ENCODE peak calls at places on chromosomes 6 and 20, in ten cellular contexts. One of them, this sample, is unnamed.

GRCh38 chr6:89941031-89941775 is 46.9 kb downstream of the GJA10 start:
- DNase-seq in progenitor cell of endocrine pancreas: peak
- DNase-seq in activated CD8-positive, alpha-beta T cell treated with anti-CD3 and anti-CD28 coated beads for 36 hours: no peak
- DNase-seq in CD4-positive, CD25-positive, alpha-beta regulatory T cell: no peak
- DNase-seq in CD8-positive, alpha-beta memory T cell: no peak
- DNase-seq in spleen: no peak
- DNase-seq in stimulated activated CD8-positive, alpha-beta memory T cell treated with anti-CD3 and anti-CD28 coated beads, Interleukin-2, amount 100 ng/mL, for 48 hours: no peak
- DNase-seq in mucosa of gallbladder: peak
- DNase-seq in upper lobe of left lung: peak
- DNase-seq in SHP77: peak
- DNase-seq in this sample: peak

GRCh38 chr6:5747379-5747778 is 259.3 kb downstream of the NRN1 start:
- DNase-seq in progenitor cell of endocrine pancreas: no peak
- DNase-seq in activated CD8-positive, alpha-beta T cell treated with anti-CD3 and anti-CD28 coated beads for 36 hours: no peak
- DNase-seq in CD4-positive, CD25-positive, alpha-beta regulatory T cell: no peak
- DNase-seq in CD8-positive, alpha-beta memory T cell: no peak
- DNase-seq in spleen: no peak
- DNase-seq in stimulated activated CD8-positive, alpha-beta memory T cell treated with anti-CD3 and anti-CD28 coated beads, Interleukin-2, amount 100 ng/mL, for 48 hours: no peak
- DNase-seq in mucosa of gallbladder: no peak
- DNase-seq in upper lobe of left lung: no peak
- DNase-seq in SHP77: no peak
- DNase-seq in this sample: no peak

GRCh38 chr20:12386821-12387220 is 469.1 kb downstream of the BTBD3 start:
- DNase-seq in progenitor cell of endocrine pancreas: no peak
- DNase-seq in activated CD8-positive, alpha-beta T cell treated with anti-CD3 and anti-CD28 coated beads for 36 hours: no peak
- DNase-seq in CD4-positive, CD25-positive, alpha-beta regulatory T cell: no peak
- DNase-seq in CD8-positive, alpha-beta memory T cell: no peak
- DNase-seq in spleen: no peak
- DNase-seq in stimulated activated CD8-positive, alpha-beta memory T cell treated with anti-CD3 and anti-CD28 coated beads, Interleukin-2, amount 100 ng/mL, for 48 hours: no peak
- DNase-seq in mucosa of gallbladder: no peak
- DNase-seq in upper lobe of left lung: no peak
- DNase-seq in SHP77: no peak
- DNase-seq in this sample: no peak

GRCh38 chr6:14288910-14289309 is 171.3 kb downstream of the CD83 start:
- DNase-seq in progenitor cell of endocrine pancreas: no peak
- DNase-seq in activated CD8-positive, alpha-beta T cell treated with anti-CD3 and anti-CD28 coated beads for 36 hours: no peak
- DNase-seq in CD4-positive, CD25-positive, alpha-beta regulatory T cell: no peak
- DNase-seq in CD8-positive, alpha-beta memory T cell: no peak
- DNase-seq in spleen: no peak
- DNase-seq in stimulated activated CD8-positive, alpha-beta memory T cell treated with anti-CD3 and anti-CD28 coated beads, Interleukin-2, amount 100 ng/mL, for 48 hours: no peak
- DNase-seq in mucosa of gallbladder: no peak
- DNase-seq in upper lobe of left lung: no peak
- DNase-seq in SHP77: no peak
- DNase-seq in this sample: no peak

GRCh38 chr20:19758888-19759331 is 852 bp downstream of the RIN2 start:
- DNase-seq in progenitor cell of endocrine pancreas: peak
- DNase-seq in activated CD8-positive, alpha-beta T cell treated with anti-CD3 and anti-CD28 coated beads for 36 hours: no peak
- DNase-seq in CD4-positive, CD25-positive, alpha-beta regulatory T cell: no peak
- DNase-seq in CD8-positive, alpha-beta memory T cell: no peak
- DNase-seq in spleen: no peak
- DNase-seq in stimulated activated CD8-positive, alpha-beta memory T cell treated with anti-CD3 and anti-CD28 coated beads, Interleukin-2, amount 100 ng/mL, for 48 hours: no peak
- DNase-seq in mucosa of gallbladder: no peak
- DNase-seq in upper lobe of left lung: peak
- DNase-seq in SHP77: no peak
- DNase-seq in this sample: peak

GRCh38 chr20:36234771-36235320 is 1.4 kb upstream of the AAR2 start:
- DNase-seq in progenitor cell of endocrine pancreas: no peak
- DNase-seq in activated CD8-positive, alpha-beta T cell treated with anti-CD3 and anti-CD28 coated beads for 36 hours: no peak
- DNase-seq in CD4-positive, CD25-positive, alpha-beta regulatory T cell: no peak
- DNase-seq in CD8-positive, alpha-beta memory T cell: no peak
- DNase-seq in spleen: no peak
- DNase-seq in stimulated activated CD8-positive, alpha-beta memory T cell treated with anti-CD3 and anti-CD28 coated beads, Interleukin-2, amount 100 ng/mL, for 48 hours: no peak
- DNase-seq in mucosa of gallbladder: no peak
- DNase-seq in upper lobe of left lung: no peak
- DNase-seq in SHP77: no peak
- DNase-seq in this sample: no peak

GRCh38 chr6:20455175-20456075 is 53.7 kb downstream of the E2F3 start:
- DNase-seq in progenitor cell of endocrine pancreas: no peak
- DNase-seq in activated CD8-positive, alpha-beta T cell treated with anti-CD3 and anti-CD28 coated beads for 36 hours: no peak
- DNase-seq in CD4-positive, CD25-positive, alpha-beta regulatory T cell: no peak
- DNase-seq in CD8-positive, alpha-beta memory T cell: no peak
- DNase-seq in spleen: no peak
- DNase-seq in stimulated activated CD8-positive, alpha-beta memory T cell treated with anti-CD3 and anti-CD28 coated beads, Interleukin-2, amount 100 ng/mL, for 48 hours: no peak
- DNase-seq in mucosa of gallbladder: no peak
- DNase-seq in upper lobe of left lung: no peak
- DNase-seq in SHP77: no peak
- DNase-seq in this sample: no peak

GRCh38 chr6:91132461-91132860 is 545.6 kb upstream of the MAP3K7 start:
- DNase-seq in progenitor cell of endocrine pancreas: no peak
- DNase-seq in activated CD8-positive, alpha-beta T cell treated with anti-CD3 and anti-CD28 coated beads for 36 hours: no peak
- DNase-seq in CD4-positive, CD25-positive, alpha-beta regulatory T cell: no peak
- DNase-seq in CD8-positive, alpha-beta memory T cell: no peak
- DNase-seq in spleen: no peak
- DNase-seq in stimulated activated CD8-positive, alpha-beta memory T cell treated with anti-CD3 and anti-CD28 coated beads, Interleukin-2, amount 100 ng/mL, for 48 hours: no peak
- DNase-seq in mucosa of gallbladder: no peak
- DNase-seq in upper lobe of left lung: no peak
- DNase-seq in SHP77: no peak
- DNase-seq in this sample: no peak

GRCh38 chr6:163343609-163344008 is 70.9 kb upstream of the QKI start:
- DNase-seq in progenitor cell of endocrine pancreas: no peak
- DNase-seq in activated CD8-positive, alpha-beta T cell treated with anti-CD3 and anti-CD28 coated beads for 36 hours: no peak
- DNase-seq in CD4-positive, CD25-positive, alpha-beta regulatory T cell: no peak
- DNase-seq in CD8-positive, alpha-beta memory T cell: no peak
- DNase-seq in spleen: no peak
- DNase-seq in stimulated activated CD8-positive, alpha-beta memory T cell treated with anti-CD3 and anti-CD28 coated beads, Interleukin-2, amount 100 ng/mL, for 48 hours: no peak
- DNase-seq in mucosa of gallbladder: no peak
- DNase-seq in upper lobe of left lung: no peak
- DNase-seq in SHP77: no peak
- DNase-seq in this sample: no peak

GRCh38 chr20:4925842-4926530 is 75.3 kb downstream of the SLC23A2 start:
- DNase-seq in progenitor cell of endocrine pancreas: no peak
- DNase-seq in activated CD8-positive, alpha-beta T cell treated with anti-CD3 and anti-CD28 coated beads for 36 hours: no peak
- DNase-seq in CD4-positive, CD25-positive, alpha-beta regulatory T cell: no peak
- DNase-seq in CD8-positive, alpha-beta memory T cell: no peak
- DNase-seq in spleen: no peak
- DNase-seq in stimulated activated CD8-positive, alpha-beta memory T cell treated with anti-CD3 and anti-CD28 coated beads, Interleukin-2, amount 100 ng/mL, for 48 hours: no peak
- DNase-seq in mucosa of gallbladder: peak
- DNase-seq in upper lobe of left lung: peak
- DNase-seq in SHP77: peak
- DNase-seq in this sample: peak

GRCh38 chr20:53708129-53708968 is 114.7 kb upstream of the ZNF217 start:
- DNase-seq in progenitor cell of endocrine pancreas: no peak
- DNase-seq in activated CD8-positive, alpha-beta T cell treated with anti-CD3 and anti-CD28 coated beads for 36 hours: peak
- DNase-seq in CD4-positive, CD25-positive, alpha-beta regulatory T cell: peak
- DNase-seq in CD8-positive, alpha-beta memory T cell: peak
- DNase-seq in spleen: no peak
- DNase-seq in stimulated activated CD8-positive, alpha-beta memory T cell treated with anti-CD3 and anti-CD28 coated beads, Interleukin-2, amount 100 ng/mL, for 48 hours: peak
- DNase-seq in mucosa of gallbladder: no peak
- DNase-seq in upper lobe of left lung: no peak
- DNase-seq in SHP77: no peak
- DNase-seq in this sample: no peak

GRCh38 chr6:111989743-111990142 is 64.2 kb upstream of the CCN6 start:
- DNase-seq in progenitor cell of endocrine pancreas: no peak
- DNase-seq in activated CD8-positive, alpha-beta T cell treated with anti-CD3 and anti-CD28 coated beads for 36 hours: peak
- DNase-seq in CD4-positive, CD25-positive, alpha-beta regulatory T cell: peak
- DNase-seq in CD8-positive, alpha-beta memory T cell: peak
- DNase-seq in spleen: no peak
- DNase-seq in stimulated activated CD8-positive, alpha-beta memory T cell treated with anti-CD3 and anti-CD28 coated beads, Interleukin-2, amount 100 ng/mL, for 48 hours: no peak
- DNase-seq in mucosa of gallbladder: no peak
- DNase-seq in upper lobe of left lung: no peak
- DNase-seq in SHP77: no peak
- DNase-seq in this sample: no peak

GRCh38 chr6:10583509-10583908 is 62.4 kb downstream of the GCNT2 start:
- DNase-seq in progenitor cell of endocrine pancreas: no peak
- DNase-seq in activated CD8-positive, alpha-beta T cell treated with anti-CD3 and anti-CD28 coated beads for 36 hours: no peak
- DNase-seq in CD4-positive, CD25-positive, alpha-beta regulatory T cell: peak
- DNase-seq in CD8-positive, alpha-beta memory T cell: no peak
- DNase-seq in spleen: no peak
- DNase-seq in stimulated activated CD8-positive, alpha-beta memory T cell treated with anti-CD3 and anti-CD28 coated beads, Interleukin-2, amount 100 ng/mL, for 48 hours: no peak
- DNase-seq in mucosa of gallbladder: no peak
- DNase-seq in upper lobe of left lung: no peak
- DNase-seq in SHP77: no peak
- DNase-seq in this sample: no peak

GRCh38 chr6:131545317-131545716 is 27.7 kb upstream of the ARG1 start:
- DNase-seq in progenitor cell of endocrine pancreas: no peak
- DNase-seq in activated CD8-positive, alpha-beta T cell treated with anti-CD3 and anti-CD28 coated beads for 36 hours: no peak
- DNase-seq in CD4-positive, CD25-positive, alpha-beta regulatory T cell: no peak
- DNase-seq in CD8-positive, alpha-beta memory T cell: no peak
- DNase-seq in spleen: no peak
- DNase-seq in stimulated activated CD8-positive, alpha-beta memory T cell treated with anti-CD3 and anti-CD28 coated beads, Interleukin-2, amount 100 ng/mL, for 48 hours: no peak
- DNase-seq in mucosa of gallbladder: no peak
- DNase-seq in upper lobe of left lung: no peak
- DNase-seq in SHP77: no peak
- DNase-seq in this sample: no peak

GRCh38 chr6:118705799-118706481 is 54.5 kb upstream of the CEP85L start:
- DNase-seq in progenitor cell of endocrine pancreas: no peak
- DNase-seq in activated CD8-positive, alpha-beta T cell treated with anti-CD3 and anti-CD28 coated beads for 36 hours: peak
- DNase-seq in CD4-positive, CD25-positive, alpha-beta regulatory T cell: peak
- DNase-seq in CD8-positive, alpha-beta memory T cell: peak
- DNase-seq in spleen: no peak
- DNase-seq in stimulated activated CD8-positive, alpha-beta memory T cell treated with anti-CD3 and anti-CD28 coated beads, Interleukin-2, amount 100 ng/mL, for 48 hours: no peak
- DNase-seq in mucosa of gallbladder: no peak
- DNase-seq in upper lobe of left lung: no peak
- DNase-seq in SHP77: no peak
- DNase-seq in this sample: no peak

GRCh38 chr20:23023621-23024187 is 11.4 kb upstream of the SSTR4 start:
- DNase-seq in progenitor cell of endocrine pancreas: no peak
- DNase-seq in activated CD8-positive, alpha-beta T cell treated with anti-CD3 and anti-CD28 coated beads for 36 hours: no peak
- DNase-seq in CD4-positive, CD25-positive, alpha-beta regulatory T cell: no peak
- DNase-seq in CD8-positive, alpha-beta memory T cell: no peak
- DNase-seq in spleen: no peak
- DNase-seq in stimulated activated CD8-positive, alpha-beta memory T cell treated with anti-CD3 and anti-CD28 coated beads, Interleukin-2, amount 100 ng/mL, for 48 hours: no peak
- DNase-seq in mucosa of gallbladder: no peak
- DNase-seq in upper lobe of left lung: no peak
- DNase-seq in SHP77: no peak
- DNase-seq in this sample: no peak

GRCh38 chr6:99905209-99906106 is 88.6 kb downstream of the MCHR2 start:
- DNase-seq in progenitor cell of endocrine pancreas: no peak
- DNase-seq in activated CD8-positive, alpha-beta T cell treated with anti-CD3 and anti-CD28 coated beads for 36 hours: peak
- DNase-seq in CD4-positive, CD25-positive, alpha-beta regulatory T cell: peak
- DNase-seq in CD8-positive, alpha-beta memory T cell: peak
- DNase-seq in spleen: no peak
- DNase-seq in stimulated activated CD8-positive, alpha-beta memory T cell treated with anti-CD3 and anti-CD28 coated beads, Interleukin-2, amount 100 ng/mL, for 48 hours: no peak
- DNase-seq in mucosa of gallbladder: no peak
- DNase-seq in upper lobe of left lung: peak
- DNase-seq in SHP77: peak
- DNase-seq in this sample: no peak

GRCh38 chr20:20083796-20084195 is 31.5 kb downstream of the CFAP61 start:
- DNase-seq in progenitor cell of endocrine pancreas: no peak
- DNase-seq in activated CD8-positive, alpha-beta T cell treated with anti-CD3 and anti-CD28 coated beads for 36 hours: no peak
- DNase-seq in CD4-positive, CD25-positive, alpha-beta regulatory T cell: peak
- DNase-seq in CD8-positive, alpha-beta memory T cell: peak
- DNase-seq in spleen: no peak
- DNase-seq in stimulated activated CD8-positive, alpha-beta memory T cell treated with anti-CD3 and anti-CD28 coated beads, Interleukin-2, amount 100 ng/mL, for 48 hours: no peak
- DNase-seq in mucosa of gallbladder: no peak
- DNase-seq in upper lobe of left lung: no peak
- DNase-seq in SHP77: peak
- DNase-seq in this sample: no peak

GRCh38 chr6:13446371-13446770 is 41.0 kb downstream of the GFOD1 start:
- DNase-seq in progenitor cell of endocrine pancreas: no peak
- DNase-seq in activated CD8-positive, alpha-beta T cell treated with anti-CD3 and anti-CD28 coated beads for 36 hours: no peak
- DNase-seq in CD4-positive, CD25-positive, alpha-beta regulatory T cell: no peak
- DNase-seq in CD8-positive, alpha-beta memory T cell: no peak
- DNase-seq in spleen: no peak
- DNase-seq in stimulated activated CD8-positive, alpha-beta memory T cell treated with anti-CD3 and anti-CD28 coated beads, Interleukin-2, amount 100 ng/mL, for 48 hours: no peak
- DNase-seq in mucosa of gallbladder: no peak
- DNase-seq in upper lobe of left lung: no peak
- DNase-seq in SHP77: peak
- DNase-seq in this sample: no peak

GRCh38 chr6:11918021-11918738 is 93.9 kb upstream of the HIVEP1 start:
- DNase-seq in progenitor cell of endocrine pancreas: no peak
- DNase-seq in activated CD8-positive, alpha-beta T cell treated with anti-CD3 and anti-CD28 coated beads for 36 hours: no peak
- DNase-seq in CD4-positive, CD25-positive, alpha-beta regulatory T cell: no peak
- DNase-seq in CD8-positive, alpha-beta memory T cell: no peak
- DNase-seq in spleen: no peak
- DNase-seq in stimulated activated CD8-positive, alpha-beta memory T cell treated with anti-CD3 and anti-CD28 coated beads, Interleukin-2, amount 100 ng/mL, for 48 hours: no peak
- DNase-seq in mucosa of gallbladder: no peak
- DNase-seq in upper lobe of left lung: no peak
- DNase-seq in SHP77: no peak
- DNase-seq in this sample: no peak

GRCh38 chr6:135087403-135087802 is 32.8 kb upstream of the HBS1L start:
- DNase-seq in progenitor cell of endocrine pancreas: no peak
- DNase-seq in activated CD8-positive, alpha-beta T cell treated with anti-CD3 and anti-CD28 coated beads for 36 hours: peak
- DNase-seq in CD4-positive, CD25-positive, alpha-beta regulatory T cell: no peak
- DNase-seq in CD8-positive, alpha-beta memory T cell: no peak
- DNase-seq in spleen: no peak
- DNase-seq in stimulated activated CD8-positive, alpha-beta memory T cell treated with anti-CD3 and anti-CD28 coated beads, Interleukin-2, amount 100 ng/mL, for 48 hours: no peak
- DNase-seq in mucosa of gallbladder: no peak
- DNase-seq in upper lobe of left lung: no peak
- DNase-seq in SHP77: no peak
- DNase-seq in this sample: no peak

GRCh38 chr6:18323935-18324707 is 59.8 kb upstream of the DEK start:
- DNase-seq in progenitor cell of endocrine pancreas: no peak
- DNase-seq in activated CD8-positive, alpha-beta T cell treated with anti-CD3 and anti-CD28 coated beads for 36 hours: no peak
- DNase-seq in CD4-positive, CD25-positive, alpha-beta regulatory T cell: peak
- DNase-seq in CD8-positive, alpha-beta memory T cell: peak
- DNase-seq in spleen: no peak
- DNase-seq in stimulated activated CD8-positive, alpha-beta memory T cell treated with anti-CD3 and anti-CD28 coated beads, Interleukin-2, amount 100 ng/mL, for 48 hours: no peak
- DNase-seq in mucosa of gallbladder: no peak
- DNase-seq in upper lobe of left lung: no peak
- DNase-seq in SHP77: peak
- DNase-seq in this sample: peak

GRCh38 chr20:44594730-44595129 is 12.4 kb downstream of the PKIG start:
- DNase-seq in progenitor cell of endocrine pancreas: no peak
- DNase-seq in activated CD8-positive, alpha-beta T cell treated with anti-CD3 and anti-CD28 coated beads for 36 hours: peak
- DNase-seq in CD4-positive, CD25-positive, alpha-beta regulatory T cell: no peak
- DNase-seq in CD8-positive, alpha-beta memory T cell: no peak
- DNase-seq in spleen: no peak
- DNase-seq in stimulated activated CD8-positive, alpha-beta memory T cell treated with anti-CD3 and anti-CD28 coated beads, Interleukin-2, amount 100 ng/mL, for 48 hours: no peak
- DNase-seq in mucosa of gallbladder: no peak
- DNase-seq in upper lobe of left lung: peak
- DNase-seq in SHP77: no peak
- DNase-seq in this sample: no peak

GRCh38 chr6:39344821-39345280 is 22.3 kb upstream of the KCNK16 start:
- DNase-seq in progenitor cell of endocrine pancreas: no peak
- DNase-seq in activated CD8-positive, alpha-beta T cell treated with anti-CD3 and anti-CD28 coated beads for 36 hours: no peak
- DNase-seq in CD4-positive, CD25-positive, alpha-beta regulatory T cell: no peak
- DNase-seq in CD8-positive, alpha-beta memory T cell: no peak
- DNase-seq in spleen: peak
- DNase-seq in stimulated activated CD8-positive, alpha-beta memory T cell treated with anti-CD3 and anti-CD28 coated beads, Interleukin-2, amount 100 ng/mL, for 48 hours: no peak
- DNase-seq in mucosa of gallbladder: no peak
- DNase-seq in upper lobe of left lung: peak
- DNase-seq in SHP77: peak
- DNase-seq in this sample: no peak

GRCh38 chr20:48129319-48129973 is 344.2 kb upstream of the SULF2 start:
- DNase-seq in progenitor cell of endocrine pancreas: no peak
- DNase-seq in activated CD8-positive, alpha-beta T cell treated with anti-CD3 and anti-CD28 coated beads for 36 hours: no peak
- DNase-seq in CD4-positive, CD25-positive, alpha-beta regulatory T cell: no peak
- DNase-seq in CD8-positive, alpha-beta memory T cell: no peak
- DNase-seq in spleen: no peak
- DNase-seq in stimulated activated CD8-positive, alpha-beta memory T cell treated with anti-CD3 and anti-CD28 coated beads, Interleukin-2, amount 100 ng/mL, for 48 hours: no peak
- DNase-seq in mucosa of gallbladder: no peak
- DNase-seq in upper lobe of left lung: no peak
- DNase-seq in SHP77: no peak
- DNase-seq in this sample: no peak

GRCh38 chr20:36238760-36239159 is 2.5 kb downstream of the AAR2 start:
- DNase-seq in progenitor cell of endocrine pancreas: no peak
- DNase-seq in activated CD8-positive, alpha-beta T cell treated with anti-CD3 and anti-CD28 coated beads for 36 hours: no peak
- DNase-seq in CD4-positive, CD25-positive, alpha-beta regulatory T cell: no peak
- DNase-seq in CD8-positive, alpha-beta memory T cell: no peak
- DNase-seq in spleen: no peak
- DNase-seq in stimulated activated CD8-positive, alpha-beta memory T cell treated with anti-CD3 and anti-CD28 coated beads, Interleukin-2, amount 100 ng/mL, for 48 hours: no peak
- DNase-seq in mucosa of gallbladder: no peak
- DNase-seq in upper lobe of left lung: no peak
- DNase-seq in SHP77: no peak
- DNase-seq in this sample: no peak

GRCh38 chr20:25000268-25000801 is 7.8 kb upstream of the APMAP start:
- DNase-seq in progenitor cell of endocrine pancreas: no peak
- DNase-seq in activated CD8-positive, alpha-beta T cell treated with anti-CD3 and anti-CD28 coated beads for 36 hours: no peak
- DNase-seq in CD4-positive, CD25-positive, alpha-beta regulatory T cell: no peak
- DNase-seq in CD8-positive, alpha-beta memory T cell: no peak
- DNase-seq in spleen: peak
- DNase-seq in stimulated activated CD8-positive, alpha-beta memory T cell treated with anti-CD3 and anti-CD28 coated beads, Interleukin-2, amount 100 ng/mL, for 48 hours: no peak
- DNase-seq in mucosa of gallbladder: peak
- DNase-seq in upper lobe of left lung: peak
- DNase-seq in SHP77: no peak
- DNase-seq in this sample: peak

GRCh38 chr6:84150680-84151079 is 76.8 kb downstream of the CEP162 start:
- DNase-seq in progenitor cell of endocrine pancreas: no peak
- DNase-seq in activated CD8-positive, alpha-beta T cell treated with anti-CD3 and anti-CD28 coated beads for 36 hours: peak
- DNase-seq in CD4-positive, CD25-positive, alpha-beta regulatory T cell: peak
- DNase-seq in CD8-positive, alpha-beta memory T cell: no peak
- DNase-seq in spleen: no peak
- DNase-seq in stimulated activated CD8-positive, alpha-beta memory T cell treated with anti-CD3 and anti-CD28 coated beads, Interleukin-2, amount 100 ng/mL, for 48 hours: no peak
- DNase-seq in mucosa of gallbladder: no peak
- DNase-seq in upper lobe of left lung: no peak
- DNase-seq in SHP77: no peak
- DNase-seq in this sample: no peak

This sample was measured in tibial nerve.